ENCODE peak calls at places on chromosomes 2 and 18, in eight cellular contexts. X is stomach, Q is astrocyte of the cerebellum, P is Calu3, K is tibial artery, L is cardiac fibroblast, N is neural crest cell, M is B cell. Y is an unnamed sample.

GRCh38 chr2:8682719-8683667 is 1.1 kb downstream of the ID2 start:
- DNase-seq in X (peak; percentile 45), Q (no peak), P (peak; percentile 30), K (peak; percentile 70), L (peak; percentile 57), N (no peak), M (no peak), Y (no peak)

GRCh38 chr2:20008703-20009102 is 3.8 kb downstream of the MATN3 start:
- DNase-seq in X (no peak), Q (no peak), P (no peak), K (no peak), L (no peak), N (no peak), M (no peak), Y (no peak)

GRCh38 chr2:13681936-13682335 is 950.6 kb upstream of the LRATD1 start:
- DNase-seq in X (no peak), Q (no peak), P (no peak), K (no peak), L (no peak), N (no peak), M (no peak), Y (no peak)

GRCh38 chr2:6776125-6776524 is 89.6 kb downstream of the CMPK2 start:
- DNase-seq in X (no peak), Q (no peak), P (no peak), K (no peak), L (no peak), N (no peak), M (no peak), Y (no peak)

GRCh38 chr2:168545439-168546082 is 89.5 kb downstream of the CERS6 start:
- DNase-seq in X (no peak), Q (peak; percentile 95), P (peak; percentile 62), K (no peak), L (peak; percentile 82), N (no peak), M (no peak), Y (peak; percentile 47)

GRCh38 chr2:105515581-105516415 is 116.9 kb upstream of the FHL2 start:
- DNase-seq in X (peak; percentile 93), Q (no peak), P (no peak), K (peak; percentile 36), L (no peak), N (no peak), M (no peak), Y (no peak)

GRCh38 chr2:187272255-187272654 is 175.8 kb downstream of the CALCRL start:
- DNase-seq in X (no peak), Q (no peak), P (no peak), K (no peak), L (no peak), N (no peak), M (no peak), Y (no peak)

GRCh38 chr2:85797959-85798358 is 44.2 kb downstream of the ATOH8 start:
- DNase-seq in X (no peak), Q (no peak), P (no peak), K (peak; percentile 16), L (peak; percentile 73), N (peak; percentile 35), M (no peak), Y (no peak)

GRCh38 chr2:82796132-82796531 is 1662.9 kb downstream of the SUCLG1 start:
- DNase-seq in X (no peak), Q (no peak), P (no peak), K (no peak), L (no peak), N (no peak), M (no peak), Y (no peak)

GRCh38 chr18:5527603-5528002 is 16.2 kb downstream of the EPB41L3 start:
- DNase-seq in X (no peak), Q (peak; percentile 82), P (no peak), K (peak; percentile 46), L (peak; percentile 81), N (no peak), M (no peak), Y (peak; percentile 65)

GRCh38 chr18:67104700-67105284 is 411.7 kb downstream of the DSEL start:
- DNase-seq in X (peak; percentile 65), Q (peak; percentile 45), P (peak; percentile 75), K (peak; percentile 61), L (peak; percentile 76), N (peak; percentile 60), M (no peak), Y (peak; percentile 32)

GRCh38 chr2:9629222-9630000 is 1.4 kb downstream of the YWHAQ start:
- DNase-seq in X (no peak), Q (no peak), P (no peak), K (no peak), L (peak; percentile 37), N (no peak), M (no peak), Y (no peak)

GRCh38 chr2:189648846-189649529 is 12.3 kb upstream of the ASNSD1 start:
- DNase-seq in X (no peak), Q (no peak), P (no peak), K (no peak), L (peak; percentile 58), N (no peak), M (no peak), Y (peak; percentile 37)

GRCh38 chr2:197993830-197994229 is 189.4 kb downstream of the PLCL1 start:
- DNase-seq in X (no peak), Q (no peak), P (no peak), K (no peak), L (no peak), N (no peak), M (no peak), Y (no peak)

GRCh38 chr18:48609114-48609513 is 70.3 kb downstream of the CTIF start:
- DNase-seq in X (no peak), Q (no peak), P (no peak), K (no peak), L (no peak), N (no peak), M (no peak), Y (no peak)

GRCh38 chr2:8582850-8583399 is 98.9 kb upstream of the ID2 start:
- DNase-seq in X (peak; percentile 25), Q (no peak), P (no peak), K (no peak), L (no peak), N (no peak), M (peak; percentile 38), Y (no peak)

GRCh38 chr2:23404426-23404825 is 19.4 kb downstream of the KLHL29 start:
- DNase-seq in X (no peak), Q (peak; percentile 28), P (peak; percentile 36), K (no peak), L (peak; percentile 87), N (no peak), M (peak; percentile 51), Y (peak; percentile 57)

GRCh38 chr2:217849154-217849553 is 153.6 kb downstream of the TNS1 start:
- DNase-seq in X (no peak), Q (no peak), P (no peak), K (no peak), L (peak; percentile 23), N (no peak), M (no peak), Y (no peak)

GRCh38 chr2:38092196-38092902 is 16.4 kb upstream of the CYP1B1 start:
- DNase-seq in X (no peak), Q (peak; percentile 75), P (no peak), K (peak; percentile 84), L (peak; percentile 88), N (no peak), M (no peak), Y (no peak)

GRCh38 chr2:82641781-82642180 is 1817.3 kb downstream of the SUCLG1 start:
- DNase-seq in X (no peak), Q (no peak), P (no peak), K (no peak), L (no peak), N (no peak), M (no peak), Y (no peak)

GRCh38 chr2:38505779-38506178 is 96.9 kb downstream of the HNRNPLL start:
- DNase-seq in X (no peak), Q (peak; percentile 8), P (no peak), K (peak; percentile 86), L (peak; percentile 74), N (no peak), M (no peak), Y (peak; percentile 52)

GRCh38 chr2:27953077-27953476 is 62.5 kb downstream of the BABAM2 start:
- DNase-seq in X (no peak), Q (no peak), P (no peak), K (no peak), L (no peak), N (no peak), M (no peak), Y (no peak)

GRCh38 chr18:69143084-69143483 is 257.6 kb upstream of the DOK6 start:
- DNase-seq in X (no peak), Q (no peak), P (no peak), K (no peak), L (no peak), N (no peak), M (no peak), Y (no peak)

GRCh38 chr18:69138088-69138487 is 262.6 kb upstream of the DOK6 start:
- DNase-seq in X (no peak), Q (no peak), P (no peak), K (no peak), L (no peak), N (no peak), M (no peak), Y (no peak)
- TF ChIP-seq CTCF in X (no peak), Q (no peak), P (no peak), K (no peak), L (no peak), N (no peak), M (no peak), Y (no peak)

GRCh38 chr2:33475381-33476099 is 909 bp upstream of the RASGRP3 start:
- DNase-seq in X (peak; percentile 78), Q (peak; percentile 77), P (peak; percentile 85), K (peak; percentile 57), L (peak; percentile 77), N (peak; percentile 63), M (peak; percentile 91), Y (peak; percentile 59)
- TF ChIP-seq CTCF in X (peak; percentile 70), Q (peak; percentile 90), P (peak; percentile 72), K (peak; percentile 71), L (peak; percentile 88), N (peak; percentile 82), M (peak; percentile 88), Y (peak; percentile 86)

DNA sequence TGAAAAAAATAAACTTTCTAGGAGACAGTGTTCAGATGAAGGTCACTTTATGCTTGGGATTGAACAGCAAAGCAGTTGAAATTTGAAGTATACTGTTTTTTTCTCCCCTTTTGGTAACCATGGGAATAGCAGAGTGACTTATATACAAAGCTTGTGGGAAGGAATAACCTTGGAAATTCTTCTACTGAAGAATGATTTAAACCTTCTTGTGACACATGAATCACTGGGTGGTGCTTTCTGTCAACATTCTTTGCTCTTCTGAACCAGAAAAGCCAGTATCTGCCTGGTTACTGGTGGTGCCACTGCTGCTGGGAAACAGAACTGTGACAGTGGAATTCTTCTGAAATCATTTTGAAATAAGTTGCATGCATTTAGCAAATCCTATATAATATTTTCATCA is 39.4 kb upstream of the RND3 start:
- DNase-seq in X (no peak), Q (peak; percentile 71), P (peak; percentile 66), K (no peak), L (peak; percentile 93), N (no peak), M (no peak), Y (no peak)
- TF ChIP-seq CTCF in X (no peak), Q (no peak), P (no peak), K (no peak), L (no peak), N (no peak), M (no peak), Y (no peak)

DNA sequence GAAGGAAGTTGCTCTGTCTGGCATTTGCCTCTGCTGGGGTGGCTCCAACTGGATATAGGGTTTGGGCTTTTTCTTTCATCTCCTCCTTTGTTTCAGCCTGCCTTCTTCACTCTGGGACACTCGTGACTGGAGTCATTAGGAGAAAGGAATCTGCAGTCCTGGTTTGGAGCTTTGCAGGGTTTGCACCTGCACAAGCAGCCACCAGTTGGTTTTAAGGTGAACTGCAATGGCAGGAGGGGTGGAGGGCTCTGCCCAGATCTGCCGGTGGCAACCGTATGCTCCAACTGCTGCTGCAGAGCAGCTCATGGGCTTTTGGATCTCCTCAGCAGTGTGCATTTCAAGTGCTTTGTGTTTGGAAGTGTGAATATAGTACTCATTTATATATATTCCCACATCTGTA is 131.3 kb upstream of the MGAT5 start:
- DNase-seq in X (no peak), Q (no peak), P (peak; percentile 36), K (no peak), L (no peak), N (no peak), M (no peak), Y (no peak)
- TF ChIP-seq CTCF in X (no peak), Q (no peak), P (peak; percentile 30), K (no peak), L (no peak), N (no peak), M (no peak), Y (no peak)